ENCODE peak calls at places on chromosomes 3 and 15, in eight cellular contexts. V is M059J; A is lower leg skin; Z is fibroblast of pulmonary artery; O is AG10803; W is HuH-7; Y is activated T-helper 2 cell treated with anti-CD3 and anti-CD28 coated beads, Interferon-gamma antibody, Interleukin-2, Interleukin-4, amounts not matched to agents 10 μg/mL and 5 μg/mL and 100 μg/mL, durations not matched to agents 14 hours and 24 hours and 36 hours; S is stomach. L is an unnamed sample.

GRCh38 chr3:7879572-7879971 is 622.1 kb upstream of the LMCD1 start:
- DNase-seq in V (no peak), A (no peak), Z (no peak), O (no peak), W (no peak), Y (no peak), S (no peak), L (no peak)

GRCh38 chr3:134033315-134033996 is 3.7 kb upstream of the SLCO2A1 start:
- DNase-seq in V (no peak), A (peak; percentile 72), Z (no peak), O (no peak), W (no peak), Y (no peak), S (no peak), L (no peak)

GRCh38 chr3:83770664-83771402 is 1188.0 kb upstream of the CADM2 start:
- DNase-seq in V (no peak), A (no peak), Z (no peak), O (no peak), W (no peak), Y (no peak), S (no peak), L (no peak)

GRCh38 chr3:113847664-113848461 is 9.3 kb downstream of the GRAMD1C start:
- DNase-seq in V (no peak), A (no peak), Z (no peak), O (no peak), W (peak; percentile 37), Y (no peak), S (no peak), L (no peak)

GRCh38 chr3:141308588-141309218 is 59.6 kb upstream of the ZBTB38 start:
- DNase-seq in V (peak; percentile 74), A (no peak), Z (peak; percentile 62), O (peak; percentile 46), W (peak; percentile 64), Y (no peak), S (peak; percentile 65), L (peak; percentile 16)

GRCh38 chr15:92715753-92716152 is 60.2 kb upstream of the FAM174B start:
- DNase-seq in V (no peak), A (peak; percentile 12), Z (peak; percentile 55), O (no peak), W (no peak), Y (no peak), S (peak; percentile 37), L (no peak)

GRCh38 chr3:98545940-98546339 is 14.2 kb downstream of the GPR15 start:
- DNase-seq in V (peak; percentile 81), A (no peak), Z (no peak), O (no peak), W (no peak), Y (no peak), S (no peak), L (no peak)

GRCh38 chr15:97171556-97171955 is 788.9 kb upstream of the ARRDC4 start:
- DNase-seq in V (no peak), A (no peak), Z (no peak), O (no peak), W (no peak), Y (no peak), S (no peak), L (no peak)

GRCh38 chr3:187025254-187025655 is 94.9 kb downstream of the ST6GAL1 start:
- DNase-seq in V (no peak), A (no peak), Z (no peak), O (no peak), W (no peak), Y (peak; percentile 35), S (no peak), L (no peak)

GRCh38 chr3:141454906-141455602 is 31.8 kb upstream of the RASA2 start:
- DNase-seq in V (peak; percentile 88), A (no peak), Z (peak; percentile 89), O (peak; percentile 88), W (peak; percentile 55), Y (peak; percentile 24), S (no peak), L (no peak)

GRCh38 chr3:10289077-10289476 is 3.7 kb downstream of the GHRL start:
- DNase-seq in V (no peak), A (no peak), Z (no peak), O (no peak), W (no peak), Y (no peak), S (no peak), L (no peak)

GRCh38 chr3:154559623-154560022 is 129.6 kb upstream of the GPR149 start:
- DNase-seq in V (no peak), A (no peak), Z (no peak), O (no peak), W (no peak), Y (no peak), S (no peak), L (no peak)

GRCh38 chr3:184058029-184058428 is 5.2 kb downstream of the HTR3C start:
- DNase-seq in V (peak; percentile 76), A (no peak), Z (peak; percentile 18), O (peak; percentile 46), W (no peak), Y (no peak), S (no peak), L (no peak)

GRCh38 chr15:99426431-99427105 is 139.2 kb upstream of the MEF2A start:
- DNase-seq in V (no peak), A (peak; percentile 61), Z (no peak), O (no peak), W (no peak), Y (no peak), S (no peak), L (no peak)

GRCh38 chr3:196948442-196949365 is 6.4 kb upstream of the NCBP2 start:
- DNase-seq in V (no peak), A (no peak), Z (peak; percentile 15), O (peak; percentile 9), W (peak; percentile 55), Y (no peak), S (no peak), L (no peak)

GRCh38 chr3:188905991-188906635 is 265.7 kb upstream of the TPRG1 start:
- DNase-seq in V (no peak), A (no peak), Z (no peak), O (no peak), W (no peak), Y (no peak), S (no peak), L (peak; percentile 85)

GRCh38 chr15:41554915-41555314 is 4.1 kb upstream of the TYRO3 start:
- DNase-seq in V (no peak), A (no peak), Z (no peak), O (no peak), W (no peak), Y (no peak), S (no peak), L (no peak)

GRCh38 chr3:108178676-108179075 is 43.5 kb downstream of the IFT57 start:
- DNase-seq in V (no peak), A (no peak), Z (peak; percentile 62), O (peak; percentile 58), W (no peak), Y (no peak), S (no peak), L (no peak)

GRCh38 chr15:89217031-89217430 is 4.3 kb downstream of the RLBP1 start:
- DNase-seq in V (no peak), A (no peak), Z (no peak), O (no peak), W (no peak), Y (no peak), S (no peak), L (no peak)

GRCh38 chr15:73602444-73602843 is 30.7 kb downstream of the NPTN start:
- DNase-seq in V (no peak), A (no peak), Z (no peak), O (no peak), W (no peak), Y (no peak), S (no peak), L (no peak)

GRCh38 chr3:4438296-4438695 is 28.8 kb downstream of the SUMF1 start:
- DNase-seq in V (no peak), A (no peak), Z (no peak), O (no peak), W (no peak), Y (no peak), S (no peak), L (no peak)

GRCh38 chr15:31328999-31329639 is 2.5 kb downstream of the KLF13 start:
- DNase-seq in V (no peak), A (no peak), Z (no peak), O (no peak), W (no peak), Y (no peak), S (no peak), L (no peak)

GRCh38 chr3:133448478-133449122 is 48.7 kb downstream of the BFSP2 start:
- DNase-seq in V (no peak), A (no peak), Z (no peak), O (no peak), W (no peak), Y (peak; percentile 34), S (no peak), L (no peak)

GRCh38 chr15:52858388-52859176 is 68.4 kb upstream of the ONECUT1 start:
- DNase-seq in V (no peak), A (no peak), Z (no peak), O (no peak), W (no peak), Y (no peak), S (no peak), L (no peak)

GRCh38 chr3:112718967-112719366 is 78.0 kb upstream of the CCDC80 start:
- DNase-seq in V (no peak), A (no peak), Z (no peak), O (no peak), W (no peak), Y (no peak), S (no peak), L (no peak)

GRCh38 chr3:22779737-22780136 is 423.4 kb upstream of the UBE2E2 start:
- DNase-seq in V (no peak), A (no peak), Z (no peak), O (no peak), W (no peak), Y (no peak), S (no peak), L (no peak)

GRCh38 chr3:141058996-141059395 is 7.8 kb downstream of the SPSB4 start:
- DNase-seq in V (no peak), A (no peak), Z (no peak), O (no peak), W (no peak), Y (no peak), S (no peak), L (no peak)

GRCh38 chr3:98824256-98824655 is 61.1 kb downstream of the ST3GAL6 start:
- DNase-seq in V (peak; percentile 30), A (no peak), Z (no peak), O (no peak), W (no peak), Y (no peak), S (no peak), L (no peak)

GRCh38 chr3:55364426-55364825 is 122.7 kb downstream of the WNT5A start:
- DNase-seq in V (no peak), A (no peak), Z (no peak), O (peak; percentile 96), W (no peak), Y (no peak), S (no peak), L (no peak)

L was measured in hippocampal formation.